ENCODE peak calls at places on chromosome 2, in six cellular contexts. W is effector memory CD8-positive, alpha-beta T cell; O is epithelial cell of prostate; F is B cell; M is neural progenitor cell; E is upper lobe of right lung. A is an unnamed sample.

GRCh38 chr2:160989778-160990177 is 170.4 kb upstream of the TANK start:
- DNase-seq in W (no peak), M (no peak), E (no peak), F (no peak), O (no peak), A (no peak)

GRCh38 chr2:201654611-201655384 is 11.5 kb upstream of the TMEM237 start:
- DNase-seq in O (no peak), F (no peak), W (no peak), E (no peak), M (no peak), A (no peak)

GRCh38 chr2:27446057-27446456 is 3.9 kb downstream of the KRTCAP3 start:
- DNase-seq in F (no peak), M (no peak), O (peak; percentile 85), E (peak; percentile 71), W (no peak), A (no peak)

GRCh38 chr2:29059612-29060011 is 14.7 kb downstream of the PCARE start:
- DNase-seq in M (no peak), E (no peak), O (no peak), F (no peak), W (no peak), A (no peak)

GRCh38 chr2:98012561-98012979 is 16.8 kb upstream of the TMEM131 start:
- DNase-seq in F (peak; percentile 85), E (no peak), M (no peak), W (no peak), O (no peak), A (no peak)

GRCh38 chr2:47534179-47534919 is 131.4 kb downstream of the MSH2 start:
- DNase-seq in O (peak; percentile 46), W (no peak), E (no peak), F (no peak), M (no peak), A (peak; percentile 25)

GRCh38 chr2:199392363-199392762 is 65.4 kb downstream of the SATB2 start:
- DNase-seq in F (no peak), E (no peak), W (no peak), M (no peak), O (no peak), A (no peak)

GRCh38 chr2:209977386-209978239 is 24.8 kb upstream of the RPE start:
- DNase-seq in M (peak; percentile 33), F (no peak), W (no peak), E (no peak), O (no peak), A (no peak)

GRCh38 chr2:16908671-16909070 is 243.0 kb upstream of the CYRIA start:
- DNase-seq in E (no peak), F (no peak), W (no peak), M (no peak), O (peak; percentile 24), A (no peak)

GRCh38 chr2:212709287-212709686 is 170.7 kb upstream of the ERBB4 start:
- DNase-seq in F (no peak), O (no peak), M (peak; percentile 20), W (no peak), E (no peak), A (no peak)

GRCh38 chr2:99066602-99067001 is 74.9 kb upstream of the C2orf15 start:
- DNase-seq in E (no peak), O (peak; percentile 31), F (no peak), M (peak; percentile 34), W (no peak), A (no peak)

GRCh38 chr2:124563415-124563814 is 538.3 kb downstream of the CNTNAP5 start:
- DNase-seq in F (no peak), M (no peak), O (no peak), W (no peak), E (no peak), A (no peak)

GRCh38 chr2:105439130-105439529 is 40.3 kb upstream of the FHL2 start:
- DNase-seq in E (no peak), O (no peak), M (no peak), W (no peak), F (no peak), A (no peak)

GRCh38 chr2:143428700-143429099 is 299.5 kb downstream of the ARHGAP15 start:
- DNase-seq in F (no peak), W (no peak), O (peak; percentile 8), E (no peak), M (no peak), A (no peak)

GRCh38 chr2:103138123-103138886 is 376.5 kb downstream of the TMEM182 start:
- DNase-seq in M (no peak), W (no peak), F (no peak), O (no peak), E (no peak), A (no peak)

GRCh38 chr2:80348953-80349352 is 44.4 kb upstream of the LRRTM1 start:
- DNase-seq in M (no peak), E (no peak), W (no peak), F (no peak), O (no peak), A (no peak)

GRCh38 chr2:212359425-212360067 is 179.1 kb downstream of the ERBB4 start:
- DNase-seq in E (no peak), W (no peak), M (peak; percentile 43), O (no peak), F (no peak), A (no peak)

GRCh38 chr2:26034597-26035067 is 748 bp downstream of the RAB10 start:
- DNase-seq in W (no peak), M (peak; percentile 36), F (no peak), E (no peak), O (no peak), A (no peak)